ENCODE peak calls at places on chromosomes 11 and 22, in nine cellular contexts. V is astrocyte of the spinal cord, Q is bronchial epithelial cell, H is colonic mucosa, P is esophagus squamous epithelium, M is prostate gland, O is psoas muscle, G is heart left ventricle, I is IMR-90. U is an unnamed sample.

GRCh38 chr22:38138961-38139360 is 28.5 kb upstream of the BAIAP2L2 start:
- DNase-seq in V (no peak), Q (no peak), H (no peak), P (no peak), M (no peak), O (no peak), G (no peak), I (no peak), U (no peak)

GRCh38 chr11:121671276-121672168 is 218.8 kb upstream of the SORL1-AS1 start:
- DNase-seq in V (peak), Q (peak), H (no peak), P (no peak), M (no peak), O (no peak), G (no peak), I (peak), U (peak)

GRCh38 chr11:65903068-65903481 is 2.9 kb upstream of the FOSL1 start:
- DNase-seq in V (peak), Q (peak), H (no peak), P (no peak), M (no peak), O (no peak), G (peak), I (peak), U (peak)

GRCh38 chr11:126710804-126711399 is 289.7 kb downstream of the KIRREL3 start:
- DNase-seq in V (no peak), Q (no peak), H (no peak), P (no peak), M (no peak), O (no peak), G (no peak), I (no peak), U (no peak)

GRCh38 chr22:36541831-36542391 is 12.9 kb upstream of the EIF3D start:
- DNase-seq in V (peak), Q (peak), H (no peak), P (no peak), M (peak), O (no peak), G (peak), I (peak), U (peak)

GRCh38 chr11:69156218-69156639 is 494 bp downstream of the SMIM38 start:
- DNase-seq in V (no peak), Q (no peak), H (no peak), P (no peak), M (no peak), O (no peak), G (no peak), I (no peak), U (no peak)

GRCh38 chr22:41050873-41051272 is 41.5 kb upstream of the EP300 start:
- DNase-seq in V (no peak), Q (no peak), H (no peak), P (no peak), M (no peak), O (no peak), G (no peak), I (no peak), U (peak)

GRCh38 chr22:40485813-40486610 is 115.6 kb downstream of the SGSM3 start:
- DNase-seq in V (peak), Q (peak), H (no peak), P (no peak), M (peak), O (peak), G (no peak), I (peak), U (peak)

GRCh38 chr11:46521947-46522681 is 71.7 kb downstream of the AMBRA1 start:
- DNase-seq in V (peak), Q (no peak), H (no peak), P (no peak), M (no peak), O (no peak), G (no peak), I (peak), U (peak)

GRCh38 chr22:50621491-50621880 is 6.5 kb downstream of the ARSA start:
- DNase-seq in V (no peak), Q (peak), H (no peak), P (no peak), M (no peak), O (no peak), G (no peak), I (no peak), U (no peak)

GRCh38 chr22:29157759-29158535 is 47.7 kb upstream of the EMID1 start:
- DNase-seq in V (no peak), Q (no peak), H (no peak), P (no peak), M (no peak), O (no peak), G (no peak), I (no peak), U (no peak)

GRCh38 chr22:29158546-29158945 is 47.1 kb upstream of the EMID1 start:
- DNase-seq in V (peak), Q (no peak), H (no peak), P (no peak), M (no peak), O (no peak), G (no peak), I (no peak), U (peak)

GRCh38 chr22:29155966-29156365 is 49.7 kb upstream of the EMID1 start:
- DNase-seq in V (no peak), Q (no peak), H (no peak), P (no peak), M (no peak), O (no peak), G (no peak), I (no peak), U (no peak)

GRCh38 chr22:29154364-29155048 is 51.2 kb upstream of the EMID1 start:
- DNase-seq in V (peak), Q (peak), H (peak), P (no peak), M (peak), O (peak), G (peak), I (peak), U (peak)

GRCh38 chr22:29156507-29156906 is 49.2 kb upstream of the EMID1 start:
- DNase-seq in V (no peak), Q (no peak), H (no peak), P (no peak), M (no peak), O (no peak), G (no peak), I (peak), U (peak)
- TF ChIP-seq CTCF in V (peak), Q (no peak), H (no peak), P (no peak), M (no peak), O (no peak), G (no peak), I (peak), U (peak)

GRCh38 chr22:26753125-26753862 is 95.9 kb downstream of the MIAT start:
- DNase-seq in V (no peak), Q (no peak), H (no peak), P (no peak), M (no peak), O (no peak), G (no peak), I (no peak), U (no peak)

GRCh38 chr22:26757496-26757895 is 100.1 kb downstream of the MIAT start:
- DNase-seq in V (no peak), Q (no peak), H (no peak), P (no peak), M (no peak), O (no peak), G (no peak), I (no peak), U (no peak)

GRCh38 chr22:26762503-26763170 is 105.2 kb downstream of the MIAT start:
- DNase-seq in V (no peak), Q (peak), H (no peak), P (no peak), M (no peak), O (no peak), G (no peak), I (no peak), U (no peak)

GRCh38 chr22:26751217-26751616 is 93.8 kb downstream of the MIAT start:
- DNase-seq in V (peak), Q (no peak), H (no peak), P (no peak), M (no peak), O (no peak), G (no peak), I (no peak), U (no peak)

GRCh38 chr22:26756675-26757293 is 99.4 kb downstream of the MIAT start:
- DNase-seq in V (peak), Q (peak), H (peak), P (no peak), M (no peak), O (peak), G (peak), I (peak), U (peak)
- H3K4me3 ChIP-seq in V (peak), Q (no peak), H (peak), P (peak), M (peak), O (peak), G (peak), I (peak), U (peak)

DNA sequence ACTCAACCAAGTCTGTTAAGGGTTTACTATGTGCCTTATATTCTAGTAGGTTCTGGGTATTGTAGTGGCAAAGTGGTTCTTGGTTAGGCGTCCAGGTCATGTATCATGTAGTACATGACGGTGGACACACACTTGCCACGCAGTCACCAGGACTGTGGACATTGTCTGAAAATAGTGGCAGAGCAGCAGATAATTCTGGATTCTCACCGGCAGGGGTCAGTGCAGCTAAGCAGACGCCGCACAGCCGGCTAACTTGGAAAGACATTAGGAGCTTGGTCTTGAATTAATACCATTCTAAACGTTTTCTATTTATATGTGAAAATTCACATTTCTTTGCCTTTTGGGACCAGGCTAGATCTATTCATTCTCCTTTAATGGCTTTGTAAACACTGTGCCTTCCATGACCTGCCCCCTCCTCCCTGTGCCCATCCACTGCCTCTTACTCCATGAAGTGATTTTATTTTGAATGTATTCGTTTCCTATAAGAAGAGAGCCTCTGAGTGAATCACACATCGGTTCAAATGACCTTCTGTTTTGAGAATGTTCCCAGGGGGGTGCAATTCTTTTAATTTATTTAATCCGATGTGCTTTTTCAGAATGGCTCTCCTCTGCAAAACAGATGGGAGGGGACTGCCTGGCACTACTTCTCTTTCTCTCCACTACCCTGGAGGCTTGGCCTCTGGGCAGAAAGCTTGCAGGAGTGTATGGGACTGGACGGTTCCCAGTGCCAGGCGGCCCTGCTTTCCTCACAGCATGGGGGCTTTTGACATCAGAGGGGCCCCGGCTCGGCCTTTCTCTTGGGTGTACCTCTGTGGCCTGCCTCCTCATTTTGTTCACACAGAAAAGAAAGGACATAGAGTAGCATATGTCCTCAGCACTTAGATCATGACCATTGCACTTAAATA is 378.0 kb downstream of the NTM start:
- DNase-seq in V (peak), Q (peak), H (peak), P (no peak), M (no peak), O (peak), G (no peak), I (peak), U (peak)
- TF ChIP-seq CTCF in V (peak), Q (peak), H (peak), P (peak), M (peak), O (peak), G (peak), I (peak), U (peak)

GRCh38 chr11:95254139-95254704 is 23.2 kb upstream of the SESN3 start:
- DNase-seq in V (peak), Q (peak), H (peak), P (peak), M (peak), O (peak), G (peak), I (peak), U (peak)
- H3K4me3 ChIP-seq in V (peak), Q (peak), H (no peak), P (peak), M (no peak), O (peak), G (peak), I (peak), U (peak)

GRCh38 chr11:19359425-19360000 is 118.8 kb upstream of the E2F8 start:
- DNase-seq in V (no peak), Q (no peak), H (no peak), P (no peak), M (no peak), O (no peak), G (no peak), I (peak), U (peak)
- TF ChIP-seq CTCF in V (no peak), Q (no peak), H (no peak), P (no peak), M (no peak), O (no peak), G (no peak), I (no peak), U (no peak)

DNA sequence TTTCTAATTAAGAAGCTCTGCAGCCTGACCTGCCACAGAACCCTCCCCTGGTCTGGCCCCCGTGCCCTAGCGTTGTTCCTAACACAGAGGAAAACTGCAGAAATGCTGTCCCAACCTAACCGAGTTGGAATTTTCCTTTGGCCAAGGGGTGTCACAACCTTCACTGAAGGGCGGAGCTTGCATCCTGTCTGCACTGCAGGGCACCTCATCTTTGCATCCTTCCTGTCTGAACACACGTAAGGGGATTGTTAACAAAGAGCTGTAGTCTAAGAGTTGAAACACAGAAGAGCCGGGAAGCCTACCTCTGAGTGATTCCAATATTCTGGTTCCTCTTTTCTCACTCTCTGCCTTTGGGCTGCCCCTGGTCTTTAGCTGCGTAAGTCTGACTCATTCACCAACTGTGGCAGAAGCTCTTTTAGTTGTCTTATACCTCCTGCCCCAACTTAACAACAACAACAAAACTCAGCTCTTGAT is 1.6 kb downstream of the DIXDC1 start:
- DNase-seq in V (peak), Q (peak), H (no peak), P (no peak), M (no peak), O (no peak), G (no peak), I (peak), U (peak)
- H3K4me3 ChIP-seq in V (peak), Q (no peak), H (no peak), P (no peak), M (no peak), O (peak), G (peak), I (peak), U (peak)

DNA sequence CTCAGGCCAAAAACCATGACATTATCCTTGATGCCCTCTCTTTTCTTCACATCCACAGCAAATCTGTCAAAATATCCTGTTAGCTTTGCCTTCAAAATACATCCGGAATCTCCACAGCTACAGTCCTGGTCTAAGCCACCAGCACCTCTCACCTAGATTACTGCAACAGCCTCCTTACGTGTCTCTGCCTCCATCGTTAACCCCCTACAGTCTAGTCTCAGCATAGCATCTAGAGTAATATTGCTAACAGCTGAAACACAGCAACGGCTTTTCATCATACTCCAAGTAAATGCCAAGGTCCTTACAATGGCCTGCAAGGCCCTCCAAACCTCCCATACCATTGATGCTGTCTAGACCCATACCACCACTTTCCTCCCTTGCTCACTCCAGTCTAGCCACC is 4.4 kb downstream of the TSG101 start:
- DNase-seq in V (no peak), Q (peak), H (no peak), P (no peak), M (no peak), O (no peak), G (no peak), I (no peak), U (peak)
- TF ChIP-seq CTCF in V (peak), Q (no peak), H (no peak), P (no peak), M (no peak), O (no peak), G (no peak), I (peak), U (peak)

GRCh38 chr11:32437406-32438345 is 2.3 kb upstream of the WT1 start:
- DNase-seq in V (no peak), Q (no peak), H (no peak), P (no peak), M (no peak), O (no peak), G (no peak), I (no peak), U (no peak)
- H3K4me3 ChIP-seq in V (no peak), Q (no peak), H (no peak), P (no peak), M (no peak), O (no peak), G (peak), I (no peak), U (no peak)

GRCh38 chr11:5390210-5390609 is 6.6 kb downstream of the OR51M1 start:
- DNase-seq in V (no peak), Q (no peak), H (no peak), P (no peak), M (no peak), O (no peak), G (no peak), I (no peak), U (no peak)

GRCh38 chr11:5394091-5394490 is 10.5 kb downstream of the OR51M1 start:
- DNase-seq in V (no peak), Q (no peak), H (no peak), P (no peak), M (no peak), O (no peak), G (no peak), I (no peak), U (no peak)
- TF ChIP-seq CTCF in V (no peak), Q (no peak), H (no peak), P (no peak), M (no peak), O (no peak), G (no peak), I (no peak), U (no peak)

U was measured in AG10803.